ENCODE peak calls at places on chromosomes 1 and 21, in four cellular contexts. One of them, this sample, is unnamed.

GRCh38 chr1:181133441-181133951 is 45.0 kb downstream of the IER5 start:
- DNase-seq in fibroblast of pulmonary artery: no peak
- DNase-seq in spleen: no peak
- DNase-seq in sigmoid colon: no peak
- DNase-seq in this sample: no peak

GRCh38 chr1:8219530-8219929 is 98.4 kb upstream of the SLC45A1 start:
- DNase-seq in sigmoid colon: no peak
- DNase-seq in spleen: no peak
- DNase-seq in fibroblast of pulmonary artery: no peak
- DNase-seq in this sample: peak; percentile 63

GRCh38 chr1:212727386-212728181 is 27.9 kb upstream of the BATF3 start:
- DNase-seq in spleen: no peak
- DNase-seq in sigmoid colon: no peak
- DNase-seq in fibroblast of pulmonary artery: peak; percentile 43
- DNase-seq in this sample: no peak

GRCh38 chr1:14366361-14367018 is 232.0 kb upstream of the KAZN start:
- DNase-seq in spleen: no peak
- DNase-seq in sigmoid colon: no peak
- DNase-seq in fibroblast of pulmonary artery: peak; percentile 5
- DNase-seq in this sample: peak; percentile 69

GRCh38 chr1:79422726-79423125 is 416.2 kb upstream of the ADGRL4 start:
- DNase-seq in sigmoid colon: no peak
- DNase-seq in fibroblast of pulmonary artery: no peak
- DNase-seq in spleen: no peak
- DNase-seq in this sample: no peak

GRCh38 chr1:201883786-201884185 is 4.9 kb upstream of the SHISA4 start:
- DNase-seq in sigmoid colon: no peak
- DNase-seq in spleen: no peak
- DNase-seq in fibroblast of pulmonary artery: peak; percentile 46
- DNase-seq in this sample: peak; percentile 73

GRCh38 chr21:43825936-43826622 is 36.7 kb downstream of the RRP1 start:
- DNase-seq in spleen: peak; percentile 60
- DNase-seq in sigmoid colon: peak; percentile 60
- DNase-seq in fibroblast of pulmonary artery: no peak
- DNase-seq in this sample: no peak

GRCh38 chr1:68217060-68217554 is 15.2 kb downstream of the WLS start:
- DNase-seq in sigmoid colon: no peak
- DNase-seq in spleen: no peak
- DNase-seq in fibroblast of pulmonary artery: no peak
- DNase-seq in this sample: no peak

GRCh38 chr1:206930210-206930798 is 8.6 kb upstream of the FCMR start:
- DNase-seq in sigmoid colon: no peak
- DNase-seq in spleen: peak; percentile 91
- DNase-seq in fibroblast of pulmonary artery: no peak
- DNase-seq in this sample: no peak

GRCh38 chr21:46002841-46003574 is 21.4 kb downstream of the COL6A1 start:
- DNase-seq in fibroblast of pulmonary artery: no peak
- DNase-seq in sigmoid colon: peak; percentile 74
- DNase-seq in spleen: peak; percentile 53
- DNase-seq in this sample: no peak

GRCh38 chr1:167418397-167418796 is 99.9 kb downstream of the CD247 start:
- DNase-seq in spleen: no peak
- DNase-seq in sigmoid colon: no peak
- DNase-seq in fibroblast of pulmonary artery: peak; percentile 9
- DNase-seq in this sample: no peak

GRCh38 chr1:92544756-92545165 is 58.0 kb upstream of the GFI1 start:
- DNase-seq in spleen: no peak
- DNase-seq in fibroblast of pulmonary artery: no peak
- DNase-seq in sigmoid colon: no peak
- DNase-seq in this sample: no peak

GRCh38 chr1:76330993-76331603 is 256.6 kb downstream of the ST6GALNAC3 start:
- DNase-seq in sigmoid colon: no peak
- DNase-seq in fibroblast of pulmonary artery: peak; percentile 88
- DNase-seq in spleen: no peak
- DNase-seq in this sample: peak; percentile 79

GRCh38 chr1:16971330-16972209 is 8.8 kb downstream of the MFAP2 start:
- DNase-seq in fibroblast of pulmonary artery: no peak
- DNase-seq in sigmoid colon: no peak
- DNase-seq in spleen: no peak
- DNase-seq in this sample: peak; percentile 75

GRCh38 chr1:92543131-92544055 is 56.7 kb upstream of the GFI1 start:
- DNase-seq in spleen: no peak
- DNase-seq in sigmoid colon: no peak
- DNase-seq in fibroblast of pulmonary artery: no peak
- DNase-seq in this sample: no peak

GRCh38 chr21:16085436-16085835 is 355.7 kb downstream of the USP25 start:
- DNase-seq in spleen: no peak
- DNase-seq in sigmoid colon: no peak
- DNase-seq in fibroblast of pulmonary artery: no peak
- DNase-seq in this sample: peak; percentile 72

GRCh38 chr1:85311818-85312217 is 35.4 kb upstream of the BCL10 start:
- DNase-seq in fibroblast of pulmonary artery: no peak
- DNase-seq in sigmoid colon: no peak
- DNase-seq in spleen: no peak
- DNase-seq in this sample: no peak

GRCh38 chr1:165645654-165646366 is 14.8 kb downstream of the MGST3 start:
- DNase-seq in sigmoid colon: no peak
- DNase-seq in spleen: no peak
- DNase-seq in fibroblast of pulmonary artery: no peak
- DNase-seq in this sample: no peak

GRCh38 chr1:223210786-223211115 is 67.7 kb upstream of the TLR5 start:
- DNase-seq in fibroblast of pulmonary artery: no peak
- DNase-seq in spleen: no peak
- DNase-seq in sigmoid colon: no peak
- DNase-seq in this sample: no peak

GRCh38 chr1:15224903-15225485 is 22.0 kb upstream of the FHAD1 start:
- DNase-seq in sigmoid colon: peak; percentile 34
- DNase-seq in spleen: no peak
- DNase-seq in fibroblast of pulmonary artery: no peak
- DNase-seq in this sample: no peak

GRCh38 chr21:36355071-36355680 is 30.0 kb upstream of the CHAF1B start:
- DNase-seq in spleen: no peak
- DNase-seq in sigmoid colon: no peak
- DNase-seq in fibroblast of pulmonary artery: no peak
- DNase-seq in this sample: no peak

DNA sequence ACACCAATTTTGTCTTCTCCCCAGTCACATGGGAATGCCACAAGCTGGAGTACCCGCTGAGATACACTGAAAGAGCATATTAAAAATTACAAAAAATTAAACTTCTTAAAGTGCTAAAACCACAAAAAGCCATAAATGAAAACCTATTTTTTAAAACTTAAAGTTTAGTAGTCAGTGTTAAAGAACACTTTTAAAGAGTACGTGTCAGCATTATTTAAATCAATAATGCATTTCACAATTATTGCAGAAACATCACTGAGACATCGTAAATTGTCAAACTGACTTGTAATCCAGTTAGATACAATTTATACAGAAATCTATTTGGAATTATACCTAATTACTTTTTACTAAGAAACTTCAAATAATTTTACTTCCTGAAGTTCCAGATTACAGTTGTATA is 22.9 kb downstream of the ZBTB21 start:
- DNase-seq in fibroblast of pulmonary artery: no peak
- DNase-seq in spleen: no peak
- DNase-seq in sigmoid colon: no peak
- DNase-seq in this sample: no peak
- TF ChIP-seq CTCF in fibroblast of pulmonary artery: no peak
- TF ChIP-seq CTCF in spleen: no peak
- TF ChIP-seq CTCF in sigmoid colon: no peak
- TF ChIP-seq CTCF in this sample: no peak

DNA sequence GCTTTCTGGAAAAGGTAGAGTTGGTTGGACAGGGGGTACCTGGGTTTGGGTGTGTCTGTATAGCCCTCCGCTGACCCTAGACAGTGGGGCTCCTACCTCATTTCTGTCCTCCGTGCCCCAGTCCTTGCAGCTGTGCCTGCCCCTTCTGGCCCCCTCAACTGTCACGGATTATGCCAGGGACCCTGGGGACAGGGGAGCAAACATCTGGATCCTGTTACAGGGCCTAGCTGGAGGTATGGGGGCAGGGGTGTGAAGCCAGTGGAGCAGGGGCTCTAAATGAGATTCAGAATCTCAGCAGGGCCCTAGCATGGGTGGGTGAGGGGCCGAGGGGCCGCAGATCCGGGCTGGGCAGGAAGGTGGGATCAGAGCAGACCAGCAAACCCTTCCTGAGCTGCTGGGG is 81.0 kb downstream of the TAS1R2 start:
- DNase-seq in spleen: no peak
- DNase-seq in sigmoid colon: no peak
- DNase-seq in fibroblast of pulmonary artery: no peak
- DNase-seq in this sample: no peak
- H3K4me3 ChIP-seq in spleen: no peak overlapping the region
- H3K4me3 ChIP-seq in sigmoid colon: no peak overlapping the region
- H3K4me3 ChIP-seq in fibroblast of pulmonary artery: no peak overlapping the region
- H3K4me3 ChIP-seq in this sample: no peak overlapping the region

GRCh38 chr21:34639250-34639649 is 24.3 kb upstream of the RCAN1 start:
- DNase-seq in spleen: no peak
- DNase-seq in sigmoid colon: no peak
- DNase-seq in fibroblast of pulmonary artery: no peak
- DNase-seq in this sample: no peak

GRCh38 chr21:34632498-34632897 is 17.6 kb upstream of the RCAN1 start:
- DNase-seq in spleen: no peak
- DNase-seq in fibroblast of pulmonary artery: no peak
- DNase-seq in sigmoid colon: no peak
- DNase-seq in this sample: no peak

GRCh38 chr21:34630536-34631143 is 15.7 kb upstream of the RCAN1 start:
- DNase-seq in sigmoid colon: no peak
- DNase-seq in fibroblast of pulmonary artery: peak; percentile 75
- DNase-seq in spleen: no peak
- DNase-seq in this sample: peak; percentile 34

GRCh38 chr21:34636961-34637360 is 22.0 kb upstream of the RCAN1 start:
- DNase-seq in spleen: no peak
- DNase-seq in sigmoid colon: no peak
- DNase-seq in fibroblast of pulmonary artery: no peak
- DNase-seq in this sample: no peak

GRCh38 chr21:34635307-34635706 is 20.4 kb upstream of the RCAN1 start:
- DNase-seq in fibroblast of pulmonary artery: no peak
- DNase-seq in sigmoid colon: no peak
- DNase-seq in spleen: no peak
- DNase-seq in this sample: no peak
- TF ChIP-seq CTCF in fibroblast of pulmonary artery: peak; percentile 38
- TF ChIP-seq CTCF in sigmoid colon: no peak
- TF ChIP-seq CTCF in spleen: no peak
- TF ChIP-seq CTCF in this sample: no peak

GRCh38 chr1:172145231-172145651 is 275.2 kb upstream of the C1orf105 start:
- DNase-seq in sigmoid colon: no peak
- DNase-seq in spleen: no peak
- DNase-seq in fibroblast of pulmonary artery: peak; percentile 70
- DNase-seq in this sample: peak; percentile 83
- H3K4me3 ChIP-seq in sigmoid colon: peak overlapping the region; percentile 56
- H3K4me3 ChIP-seq in spleen: no peak overlapping the region
- H3K4me3 ChIP-seq in fibroblast of pulmonary artery: peak overlapping the region; percentile 80
- H3K4me3 ChIP-seq in this sample: peak overlapping the region; percentile 87

GRCh38 chr1:52667984-52668383 is 30.2 kb downstream of the COA7 start:
- DNase-seq in sigmoid colon: no peak
- DNase-seq in spleen: no peak
- DNase-seq in fibroblast of pulmonary artery: no peak
- DNase-seq in this sample: no peak
- TF ChIP-seq CTCF in sigmoid colon: no peak
- TF ChIP-seq CTCF in spleen: no peak
- TF ChIP-seq CTCF in fibroblast of pulmonary artery: no peak
- TF ChIP-seq CTCF in this sample: no peak

DNA sequence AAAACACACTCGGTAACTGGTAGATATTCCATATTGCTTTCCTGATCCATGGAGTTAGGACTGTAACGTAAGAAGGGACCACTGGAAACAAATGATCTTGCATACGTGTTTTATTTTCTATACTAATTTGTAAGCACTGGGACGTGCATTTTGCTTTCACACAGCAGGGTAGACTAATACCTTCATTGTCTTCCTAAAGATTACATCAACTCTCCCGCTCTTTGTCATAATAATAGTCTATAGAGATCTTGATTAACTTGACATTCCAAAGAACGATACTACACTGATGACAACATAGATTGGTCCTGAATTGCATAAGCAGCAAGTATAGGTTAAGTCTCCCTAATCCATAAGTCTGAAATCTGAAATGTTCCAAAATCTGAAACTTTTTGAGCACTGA is 166.5 kb downstream of the FAF1 start:
- DNase-seq in sigmoid colon: no peak
- DNase-seq in spleen: no peak
- DNase-seq in fibroblast of pulmonary artery: no peak
- DNase-seq in this sample: no peak
- H3K4me3 ChIP-seq in sigmoid colon: no peak overlapping the region
- H3K4me3 ChIP-seq in spleen: no peak overlapping the region
- H3K4me3 ChIP-seq in fibroblast of pulmonary artery: no peak overlapping the region
- H3K4me3 ChIP-seq in this sample: no peak overlapping the region

GRCh38 chr1:159247266-159247665 is 42.6 kb downstream of the ACKR1 start:
- DNase-seq in spleen: no peak
- DNase-seq in fibroblast of pulmonary artery: peak; percentile 14
- DNase-seq in sigmoid colon: no peak
- DNase-seq in this sample: no peak

GRCh38 chr1:159248311-159248710 is 43.6 kb downstream of the ACKR1 start:
- DNase-seq in sigmoid colon: no peak
- DNase-seq in fibroblast of pulmonary artery: no peak
- DNase-seq in spleen: no peak
- DNase-seq in this sample: no peak

GRCh38 chr1:159250817-159251216 is 46.1 kb downstream of the ACKR1 start:
- DNase-seq in fibroblast of pulmonary artery: no peak
- DNase-seq in spleen: no peak
- DNase-seq in sigmoid colon: no peak
- DNase-seq in this sample: no peak
- TF ChIP-seq CTCF in fibroblast of pulmonary artery: no peak
- TF ChIP-seq CTCF in spleen: no peak
- TF ChIP-seq CTCF in sigmoid colon: no peak
- TF ChIP-seq CTCF in this sample: no peak

GRCh38 chr1:99504287-99504686 is 141.6 kb upstream of the PALMD start:
- DNase-seq in fibroblast of pulmonary artery: no peak
- DNase-seq in spleen: no peak
- DNase-seq in sigmoid colon: no peak
- DNase-seq in this sample: no peak

GRCh38 chr1:99501871-99502270 is 144.0 kb upstream of the PALMD start:
- DNase-seq in sigmoid colon: no peak
- DNase-seq in spleen: no peak
- DNase-seq in fibroblast of pulmonary artery: no peak
- DNase-seq in this sample: no peak

GRCh38 chr1:99502400-99502799 is 143.5 kb upstream of the PALMD start:
- DNase-seq in sigmoid colon: no peak
- DNase-seq in spleen: no peak
- DNase-seq in fibroblast of pulmonary artery: no peak
- DNase-seq in this sample: no peak

GRCh38 chr1:99506631-99507030 is 139.3 kb upstream of the PALMD start:
- DNase-seq in sigmoid colon: no peak
- DNase-seq in spleen: no peak
- DNase-seq in fibroblast of pulmonary artery: no peak
- DNase-seq in this sample: no peak

DNA sequence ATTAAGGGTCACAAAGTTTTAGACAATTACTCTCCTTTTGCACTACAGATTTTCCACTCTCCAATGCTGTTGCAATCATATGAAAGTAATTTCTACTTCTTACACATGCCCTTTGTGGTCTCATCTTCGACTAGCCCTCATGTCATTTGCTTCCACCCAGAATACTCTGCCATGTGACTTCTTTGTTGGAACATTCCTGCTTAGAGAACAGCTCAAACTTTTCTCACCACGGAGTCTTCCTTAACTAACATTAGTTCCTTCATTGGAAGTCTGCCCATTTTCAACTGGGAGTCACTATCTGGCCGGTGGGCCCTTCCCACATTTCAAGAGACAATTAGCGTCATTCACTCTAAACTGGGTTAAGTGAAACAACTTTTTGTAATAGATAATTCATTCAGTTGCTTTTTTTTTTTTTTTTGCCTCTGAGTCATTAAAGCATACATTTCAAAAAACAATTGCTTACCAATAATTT is 142.6 kb upstream of the PALMD start:
- DNase-seq in fibroblast of pulmonary artery: peak; percentile 89
- DNase-seq in spleen: no peak
- DNase-seq in sigmoid colon: no peak
- DNase-seq in this sample: peak; percentile 59
- H3K4me3 ChIP-seq in fibroblast of pulmonary artery: no peak overlapping the region
- H3K4me3 ChIP-seq in spleen: no peak overlapping the region
- H3K4me3 ChIP-seq in sigmoid colon: no peak overlapping the region
- H3K4me3 ChIP-seq in this sample: no peak overlapping the region

This sample was measured in foreskin fibroblast.